ENCODE peak calls at places on chromosomes 13 and 19, in seven cellular contexts. One of them, this sample, is unnamed.

GRCh38 chr13:46756977-46757376 is 40.0 kb downstream of the ESD start:
- DNase-seq in left cardiac atrium: no peak
- DNase-seq in lower leg skin: no peak
- DNase-seq in dermis microvascular lymphatic vessel endothelial cell: no peak
- DNase-seq in PC-9: no peak
- DNase-seq in dermis blood vessel endothelial cell: peak; percentile 16
- DNase-seq in astrocyte of the hippocampus: peak; percentile 35
- DNase-seq in this sample: no peak

GRCh38 chr19:39223703-39224279 is 19.7 kb upstream of the SYCN start:
- DNase-seq in left cardiac atrium: no peak
- DNase-seq in lower leg skin: no peak
- DNase-seq in dermis microvascular lymphatic vessel endothelial cell: no peak
- DNase-seq in PC-9: no peak
- DNase-seq in dermis blood vessel endothelial cell: peak; percentile 50
- DNase-seq in astrocyte of the hippocampus: peak; percentile 65
- DNase-seq in this sample: no peak

GRCh38 chr19:30664358-30665058 is 292.3 kb downstream of the ZNF536 start:
- DNase-seq in left cardiac atrium: peak; percentile 52
- DNase-seq in lower leg skin: no peak
- DNase-seq in dermis microvascular lymphatic vessel endothelial cell: no peak
- DNase-seq in PC-9: no peak
- DNase-seq in dermis blood vessel endothelial cell: peak; percentile 11
- DNase-seq in astrocyte of the hippocampus: peak; percentile 51
- DNase-seq in this sample: no peak

GRCh38 chr19:28008695-28009094 is 1204.3 kb downstream of the UQCRFS1 start:
- DNase-seq in left cardiac atrium: no peak
- DNase-seq in lower leg skin: no peak
- DNase-seq in dermis microvascular lymphatic vessel endothelial cell: no peak
- DNase-seq in PC-9: no peak
- DNase-seq in dermis blood vessel endothelial cell: no peak
- DNase-seq in astrocyte of the hippocampus: no peak
- DNase-seq in this sample: no peak

GRCh38 chr13:24097064-24097463 is 63.5 kb upstream of the SPATA13 start:
- DNase-seq in left cardiac atrium: no peak
- DNase-seq in lower leg skin: no peak
- DNase-seq in dermis microvascular lymphatic vessel endothelial cell: no peak
- DNase-seq in PC-9: peak; percentile 59
- DNase-seq in dermis blood vessel endothelial cell: no peak
- DNase-seq in astrocyte of the hippocampus: no peak
- DNase-seq in this sample: no peak

GRCh38 chr13:91574756-91575155 is 176.3 kb downstream of the GPC5 start:
- DNase-seq in left cardiac atrium: no peak
- DNase-seq in lower leg skin: no peak
- DNase-seq in dermis microvascular lymphatic vessel endothelial cell: no peak
- DNase-seq in PC-9: no peak
- DNase-seq in dermis blood vessel endothelial cell: no peak
- DNase-seq in astrocyte of the hippocampus: peak; percentile 54
- DNase-seq in this sample: no peak

GRCh38 chr19:7515471-7516226 is at the start of gene ZNF358:
- DNase-seq in left cardiac atrium: peak; percentile 86
- DNase-seq in lower leg skin: peak; percentile 42
- DNase-seq in dermis microvascular lymphatic vessel endothelial cell: no peak
- DNase-seq in PC-9: no peak
- DNase-seq in dermis blood vessel endothelial cell: peak; percentile 76
- DNase-seq in astrocyte of the hippocampus: peak; percentile 90
- DNase-seq in this sample: peak; percentile 59

GRCh38 chr13:110812111-110812868 is 98.8 kb downstream of the ING1 start:
- DNase-seq in left cardiac atrium: no peak
- DNase-seq in lower leg skin: no peak
- DNase-seq in dermis microvascular lymphatic vessel endothelial cell: no peak
- DNase-seq in PC-9: no peak
- DNase-seq in dermis blood vessel endothelial cell: peak; percentile 43
- DNase-seq in astrocyte of the hippocampus: peak; percentile 49
- DNase-seq in this sample: no peak

GRCh38 chr19:4913996-4914735 is 4.9 kb downstream of the UHRF1 start:
- DNase-seq in left cardiac atrium: no peak
- DNase-seq in lower leg skin: no peak
- DNase-seq in dermis microvascular lymphatic vessel endothelial cell: no peak
- DNase-seq in PC-9: peak; percentile 36
- DNase-seq in dermis blood vessel endothelial cell: no peak
- DNase-seq in astrocyte of the hippocampus: peak; percentile 52
- DNase-seq in this sample: no peak

GRCh38 chr19:45817010-45817724 is 2.1 kb upstream of the RSPH6A start:
- DNase-seq in left cardiac atrium: peak; percentile 94
- DNase-seq in lower leg skin: peak; percentile 86
- DNase-seq in dermis microvascular lymphatic vessel endothelial cell: peak; percentile 87
- DNase-seq in PC-9: peak; percentile 86
- DNase-seq in dermis blood vessel endothelial cell: peak; percentile 97
- DNase-seq in astrocyte of the hippocampus: peak; percentile 98
- DNase-seq in this sample: peak; percentile 80

GRCh38 chr19:920051-920857 is 3.1 kb downstream of the KISS1R start:
- DNase-seq in left cardiac atrium: no peak
- DNase-seq in lower leg skin: no peak
- DNase-seq in dermis microvascular lymphatic vessel endothelial cell: no peak
- DNase-seq in PC-9: no peak
- DNase-seq in dermis blood vessel endothelial cell: no peak
- DNase-seq in astrocyte of the hippocampus: no peak
- DNase-seq in this sample: peak; percentile 83

GRCh38 chr19:50328257-50329145 is 676 bp downstream of the KCNC3 start:
- DNase-seq in left cardiac atrium: no peak
- DNase-seq in lower leg skin: no peak
- DNase-seq in dermis microvascular lymphatic vessel endothelial cell: no peak
- DNase-seq in PC-9: no peak
- DNase-seq in dermis blood vessel endothelial cell: peak; percentile 44
- DNase-seq in astrocyte of the hippocampus: peak; percentile 27
- DNase-seq in this sample: peak; percentile 75

GRCh38 chr19:16596399-16596798 is 24.2 kb upstream of the SLC35E1 start:
- DNase-seq in left cardiac atrium: no peak
- DNase-seq in lower leg skin: no peak
- DNase-seq in dermis microvascular lymphatic vessel endothelial cell: no peak
- DNase-seq in PC-9: no peak
- DNase-seq in dermis blood vessel endothelial cell: no peak
- DNase-seq in astrocyte of the hippocampus: no peak
- DNase-seq in this sample: no peak

GRCh38 chr19:20664917-20665781 is 3.8 kb upstream of the ZNF626 start:
- DNase-seq in left cardiac atrium: peak; percentile 54
- DNase-seq in lower leg skin: no peak
- DNase-seq in dermis microvascular lymphatic vessel endothelial cell: no peak
- DNase-seq in PC-9: no peak
- DNase-seq in dermis blood vessel endothelial cell: no peak
- DNase-seq in astrocyte of the hippocampus: peak; percentile 18
- DNase-seq in this sample: no peak

GRCh38 chr19:23345838-23346237 is 49.4 kb downstream of the ZNF91 start:
- DNase-seq in left cardiac atrium: no peak
- DNase-seq in lower leg skin: no peak
- DNase-seq in dermis microvascular lymphatic vessel endothelial cell: no peak
- DNase-seq in PC-9: no peak
- DNase-seq in dermis blood vessel endothelial cell: no peak
- DNase-seq in astrocyte of the hippocampus: no peak
- DNase-seq in this sample: no peak

GRCh38 chr19:45104658-45105384 is 11.8 kb downstream of the PPP1R37 start:
- DNase-seq in left cardiac atrium: no peak
- DNase-seq in lower leg skin: no peak
- DNase-seq in dermis microvascular lymphatic vessel endothelial cell: no peak
- DNase-seq in PC-9: no peak
- DNase-seq in dermis blood vessel endothelial cell: no peak
- DNase-seq in astrocyte of the hippocampus: no peak
- DNase-seq in this sample: no peak

GRCh38 chr13:34654682-34655081 is 287.4 kb upstream of the NBEA start:
- DNase-seq in left cardiac atrium: no peak
- DNase-seq in lower leg skin: no peak
- DNase-seq in dermis microvascular lymphatic vessel endothelial cell: no peak
- DNase-seq in PC-9: no peak
- DNase-seq in dermis blood vessel endothelial cell: no peak
- DNase-seq in astrocyte of the hippocampus: peak; percentile 57
- DNase-seq in this sample: no peak

GRCh38 chr13:111177081-111177711 is 62.1 kb downstream of the ARHGEF7 start:
- DNase-seq in left cardiac atrium: peak; percentile 66
- DNase-seq in lower leg skin: peak; percentile 39
- DNase-seq in dermis microvascular lymphatic vessel endothelial cell: peak; percentile 86
- DNase-seq in PC-9: peak; percentile 13
- DNase-seq in dermis blood vessel endothelial cell: peak; percentile 99
- DNase-seq in astrocyte of the hippocampus: peak; percentile 78
- DNase-seq in this sample: peak; percentile 64

GRCh38 chr19:44746946-44747738 is 1.4 kb upstream of the BCL3 start:
- DNase-seq in left cardiac atrium: peak; percentile 97
- DNase-seq in lower leg skin: peak; percentile 94
- DNase-seq in dermis microvascular lymphatic vessel endothelial cell: no peak
- DNase-seq in PC-9: peak; percentile 87
- DNase-seq in dermis blood vessel endothelial cell: peak; percentile 90
- DNase-seq in astrocyte of the hippocampus: peak; percentile 97
- DNase-seq in this sample: peak; percentile 81

GRCh38 chr19:2561895-2562294 is 86.0 kb downstream of the GADD45B start:
- DNase-seq in left cardiac atrium: peak; percentile 19
- DNase-seq in lower leg skin: no peak
- DNase-seq in dermis microvascular lymphatic vessel endothelial cell: no peak
- DNase-seq in PC-9: no peak
- DNase-seq in dermis blood vessel endothelial cell: no peak
- DNase-seq in astrocyte of the hippocampus: no peak
- DNase-seq in this sample: peak; percentile 91

GRCh38 chr13:31433201-31433600 is 233.4 kb downstream of the B3GLCT start:
- DNase-seq in left cardiac atrium: no peak
- DNase-seq in lower leg skin: no peak
- DNase-seq in dermis microvascular lymphatic vessel endothelial cell: no peak
- DNase-seq in PC-9: no peak
- DNase-seq in dermis blood vessel endothelial cell: no peak
- DNase-seq in astrocyte of the hippocampus: no peak
- DNase-seq in this sample: no peak

GRCh38 chr13:112098699-112099098 is 31.8 kb downstream of the SOX1 start:
- DNase-seq in left cardiac atrium: no peak
- DNase-seq in lower leg skin: no peak
- DNase-seq in dermis microvascular lymphatic vessel endothelial cell: no peak
- DNase-seq in PC-9: no peak
- DNase-seq in dermis blood vessel endothelial cell: no peak
- DNase-seq in astrocyte of the hippocampus: no peak
- DNase-seq in this sample: no peak

GRCh38 chr13:32001392-32001768 is 30.2 kb upstream of the FRY start:
- DNase-seq in left cardiac atrium: peak; percentile 26
- DNase-seq in lower leg skin: no peak
- DNase-seq in dermis microvascular lymphatic vessel endothelial cell: peak; percentile 32
- DNase-seq in PC-9: peak; percentile 56
- DNase-seq in dermis blood vessel endothelial cell: peak; percentile 69
- DNase-seq in astrocyte of the hippocampus: peak; percentile 58
- DNase-seq in this sample: peak; percentile 11